ENCODE peak calls at places on chromosomes 2 and 18, in four cellular contexts. U, Y, O and Z are unnamed samples.

GRCh38 chr2:19687260-19687659 is 214.5 kb downstream of the TTC32 start:
- DNase-seq in U (no peak), Y (no peak), O (no peak), Z (no peak)

GRCh38 chr18:74898965-74899364 is 301.3 kb downstream of the ZNF407 start:
- DNase-seq in U (no peak), Y (peak; percentile 58), O (peak; percentile 19), Z (no peak)

GRCh38 chr18:37447959-37448916 is 117.4 kb downstream of the CELF4 start:
- DNase-seq in U (no peak), Y (no peak), O (no peak), Z (no peak)

GRCh38 chr2:53969285-53970094 is 1.3 kb downstream of the PSME4 start:
- DNase-seq in U (no peak), Y (peak; percentile 90), O (peak; percentile 69), Z (peak; percentile 62)

GRCh38 chr2:101111917-101112771 is 39.0 kb downstream of the TBC1D8 start:
- DNase-seq in U (no peak), Y (no peak), O (peak; percentile 92), Z (peak; percentile 97)

GRCh38 chr2:26982102-26982742 is 11.8 kb downstream of the MAPRE3 start:
- DNase-seq in U (no peak), Y (peak; percentile 73), O (no peak), Z (no peak)

GRCh38 chr18:23547806-23548205 is 38.5 kb downstream of the NPC1 start:
- DNase-seq in U (no peak), Y (peak; percentile 60), O (peak; percentile 58), Z (peak; percentile 45)

GRCh38 chr2:203360833-203361430 is 32.7 kb downstream of the ABI2 start:
- DNase-seq in U (no peak), Y (no peak), O (no peak), Z (no peak)

GRCh38 chr18:30754846-30755245 is 287.7 kb downstream of the DSC3 start:
- DNase-seq in U (no peak), Y (no peak), O (no peak), Z (no peak)

GRCh38 chr2:96882230-96882629 is 12.3 kb upstream of the SEMA4C start:
- DNase-seq in U (no peak), Y (no peak), O (no peak), Z (no peak)

GRCh38 chr18:59096098-59096779 is 43.4 kb upstream of the SEC11C start:
- DNase-seq in U (no peak), Y (no peak), O (no peak), Z (no peak)

GRCh38 chr2:64629329-64629781 is 24.4 kb downstream of the SERTAD2 start:
- DNase-seq in U (no peak), Y (no peak), O (no peak), Z (peak; percentile 54)

GRCh38 chr2:232731470-232731869 is 34.3 kb downstream of the GIGYF2 start:
- DNase-seq in U (no peak), Y (no peak), O (peak; percentile 71), Z (peak; percentile 31)

GRCh38 chr2:50491541-50492114 is 540.3 kb downstream of the NRXN1 start:
- DNase-seq in U (no peak), Y (peak; percentile 43), O (peak; percentile 44), Z (peak; percentile 29)

GRCh38 chr2:127049927-127050802 is 56.8 kb downstream of the BIN1 start:
- DNase-seq in U (peak; percentile 41), Y (peak; percentile 27), O (peak; percentile 42), Z (peak; percentile 45)

GRCh38 chr2:176126929-176127768 is 2.4 kb upstream of the HOXD8 start:
- DNase-seq in U (peak; percentile 54), Y (peak; percentile 53), O (peak; percentile 78), Z (peak; percentile 81)

GRCh38 chr2:122003196-122003595 is 247.7 kb downstream of the TSN start:
- DNase-seq in U (no peak), Y (no peak), O (no peak), Z (no peak)

GRCh38 chr2:220096406-220096805 is 469.0 kb downstream of the SLC4A3 start:
- DNase-seq in U (no peak), Y (no peak), O (peak; percentile 31), Z (no peak)

GRCh38 chr2:16257725-16258028 is 317.3 kb downstream of the MYCN start:
- DNase-seq in U (no peak), Y (no peak), O (no peak), Z (no peak)

GRCh38 chr2:234950730-234951385 is 959 bp upstream of the SH3BP4 start:
- DNase-seq in U (no peak), Y (peak; percentile 71), O (peak; percentile 75), Z (peak; percentile 57)

GRCh38 chr18:35087726-35088125 is 46.5 kb downstream of the MAPRE2 start:
- DNase-seq in U (no peak), Y (no peak), O (no peak), Z (no peak)

GRCh38 chr2:207770602-207771404 is 1.1 kb upstream of the FZD5 start:
- DNase-seq in U (no peak), Y (no peak), O (peak; percentile 40), Z (no peak)

GRCh38 chr2:230405824-230406223 is 10.2 kb upstream of the SP100 start:
- DNase-seq in U (no peak), Y (no peak), O (no peak), Z (no peak)

GRCh38 chr2:156380117-156380645 is 47.7 kb upstream of the NR4A2 start:
- DNase-seq in U (no peak), Y (peak; percentile 28), O (no peak), Z (no peak)

GRCh38 chr2:16508061-16508851 is 157.4 kb downstream of the CYRIA start:
- DNase-seq in U (no peak), Y (peak; percentile 9), O (peak; percentile 3), Z (no peak)

GRCh38 chr2:232979871-232980461 is 33.1 kb downstream of the NGEF start:
- DNase-seq in U (no peak), Y (peak; percentile 60), O (peak; percentile 36), Z (peak; percentile 23)

GRCh38 chr2:126902859-126903258 is 4.2 kb downstream of the TEX51 start:
- DNase-seq in U (no peak), Y (no peak), O (no peak), Z (no peak)

GRCh38 chr2:27351802-27352598 is 4.6 kb downstream of the GTF3C2 start:
- DNase-seq in U (no peak), Y (no peak), O (no peak), Z (no peak)